ENCODE peak calls at places on chromosomes 13 and 19, in nine cellular contexts. A, R, W, C, N, K, G, S and O are unnamed samples.

GRCh38 chr19:16374436-16374835 is 49.8 kb downstream of the KLF2 start:
- DNase-seq in A (no peak), R (no peak), W (no peak), C (no peak), N (no peak), K (no peak), G (no peak), S (no peak), O (no peak)

GRCh38 chr19:2167896-2168618 is 4.3 kb downstream of the DOT1L start:
- DNase-seq in A (no peak), R (peak), W (peak), C (no peak), N (peak), K (peak), G (peak), S (peak), O (no peak)

GRCh38 chr19:6682607-6683128 is 12.7 kb upstream of the TNFSF14 start:
- DNase-seq in A (no peak), R (no peak), W (no peak), C (no peak), N (no peak), K (no peak), G (no peak), S (no peak), O (no peak)

GRCh38 chr19:35671818-35672217 is 5.5 kb downstream of the UPK1A start:
- DNase-seq in A (no peak), R (no peak), W (no peak), C (no peak), N (no peak), K (no peak), G (no peak), S (no peak), O (no peak)

GRCh38 chr19:18772620-18773587 is 18.2 kb downstream of the COMP start:
- DNase-seq in A (no peak), R (no peak), W (no peak), C (no peak), N (no peak), K (no peak), G (no peak), S (no peak), O (no peak)

GRCh38 chr13:110661256-110661655 is 44.7 kb downstream of the CARS2 start:
- DNase-seq in A (peak), R (no peak), W (no peak), C (no peak), N (no peak), K (no peak), G (no peak), S (no peak), O (no peak)

GRCh38 chr19:38401148-38401547 is 1.7 kb upstream of the FAM98C start:
- DNase-seq in A (no peak), R (no peak), W (no peak), C (no peak), N (no peak), K (no peak), G (no peak), S (no peak), O (no peak)

GRCh38 chr19:18985257-18985656 is 44.2 kb upstream of the HOMER3 start:
- DNase-seq in A (no peak), R (no peak), W (no peak), C (no peak), N (no peak), K (no peak), G (peak), S (no peak), O (no peak)

GRCh38 chr19:33195711-33196347 is 1.7 kb downstream of the LRP3 start:
- DNase-seq in A (no peak), R (no peak), W (no peak), C (no peak), N (no peak), K (no peak), G (peak), S (no peak), O (no peak)
- H3K4me3 ChIP-seq in A (peak), R (peak), W (peak), C (peak), N (peak), K (peak), G (peak), S (peak), O (no peak)

DNA sequence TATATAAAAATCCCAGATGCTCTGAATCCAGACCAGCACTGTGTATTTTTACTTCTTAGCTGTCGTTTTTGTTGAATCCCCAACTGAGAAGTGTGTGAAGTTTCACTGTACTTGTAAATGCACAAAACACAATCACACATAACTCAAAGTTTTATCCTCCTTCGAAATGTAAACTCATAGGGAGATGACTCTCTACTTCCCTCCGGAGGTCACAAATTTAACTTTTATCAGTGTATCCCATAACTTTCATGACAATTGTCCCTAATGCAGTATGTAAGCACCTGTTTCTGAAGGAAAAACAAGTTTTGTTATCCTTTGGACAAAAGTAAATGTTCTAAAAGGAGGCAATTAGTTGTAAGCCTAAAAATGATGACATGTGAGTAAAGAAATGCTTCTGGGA is 665.0 kb upstream of the SLITRK6 start:
- DNase-seq in A (no peak), R (no peak), W (no peak), C (no peak), N (no peak), K (no peak), G (no peak), S (no peak), O (no peak)
- TF ChIP-seq CTCF in A (peak), R (no peak), W (peak), C (no peak), N (no peak), K (peak), G (no peak), S (no peak), O (peak)

DNA sequence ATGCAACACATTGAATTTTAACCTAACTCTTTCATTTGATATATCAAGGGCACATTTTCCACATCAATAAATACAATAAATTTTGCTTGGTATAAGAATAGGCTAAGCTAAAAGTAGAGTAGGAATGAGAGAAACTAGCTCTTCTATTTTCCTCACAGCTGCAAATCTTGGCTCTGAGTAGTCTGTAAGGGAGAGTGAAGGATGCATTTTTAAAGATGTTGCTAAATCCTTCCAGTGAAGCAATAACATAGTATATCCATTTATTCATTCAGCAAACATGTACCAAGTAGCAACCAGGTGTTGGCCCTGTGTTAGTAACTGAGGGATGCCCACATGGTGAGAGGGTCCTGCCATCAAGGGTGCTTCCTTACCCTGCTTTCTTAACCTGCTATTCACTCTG is 799.9 kb downstream of the PCDH9 start:
- DNase-seq in A (no peak), R (no peak), W (no peak), C (no peak), N (no peak), K (no peak), G (no peak), S (no peak), O (no peak)
- H3K4me3 ChIP-seq in A (no peak), R (no peak), W (no peak), C (no peak), N (no peak), K (no peak), G (no peak), S (no peak), O (no peak)

GRCh38 chr19:28327905-28328304 is 885.0 kb downstream of the UQCRFS1 start:
- DNase-seq in A (no peak), R (no peak), W (no peak), C (no peak), N (no peak), K (no peak), G (no peak), S (no peak), O (no peak)
- TF ChIP-seq CTCF in A (no peak), R (no peak), W (no peak), C (no peak), N (no peak), K (no peak), G (no peak), S (no peak), O (no peak)

GRCh38 chr19:41564515-41565383 is 11.2 kb upstream of the CEACAM21 start:
- DNase-seq in A (no peak), R (no peak), W (peak), C (no peak), N (no peak), K (no peak), G (no peak), S (no peak), O (no peak)
- H3K4me3 ChIP-seq in A (no peak), R (no peak), W (peak), C (no peak), N (no peak), K (peak), G (no peak), S (peak), O (no peak)

DNA sequence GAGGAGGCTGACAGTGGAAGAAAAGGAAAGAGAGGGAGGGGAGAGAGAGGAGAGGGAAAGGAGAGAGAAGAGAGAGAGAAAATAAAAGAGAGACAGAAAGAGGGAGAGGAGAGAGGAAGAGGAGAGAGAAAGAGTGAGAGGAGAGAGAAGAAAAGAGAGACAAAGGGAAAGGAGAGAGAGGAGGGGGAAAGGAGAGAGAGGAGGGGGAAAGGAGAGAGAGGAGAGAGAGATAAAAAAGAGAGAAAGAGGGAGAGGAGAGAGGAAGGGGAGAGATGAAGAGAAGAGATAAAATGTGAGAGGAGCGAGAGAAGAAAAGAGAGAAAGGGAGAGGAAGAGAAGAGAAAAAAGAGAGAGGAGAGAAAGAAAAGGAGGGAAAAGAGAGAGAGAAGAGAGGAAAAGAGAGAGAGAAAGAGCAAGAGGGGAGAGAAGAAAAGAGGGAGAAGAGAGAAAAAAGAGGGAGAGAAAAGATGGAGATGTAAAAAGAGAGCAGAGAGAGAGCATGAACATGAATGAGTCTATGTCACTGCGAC is 262.2 kb upstream of the TSHZ3 start:
- DNase-seq in A (no peak), R (no peak), W (no peak), C (no peak), N (no peak), K (no peak), G (no peak), S (no peak), O (no peak)
- TF ChIP-seq CTCF in A (no peak), R (no peak), W (no peak), C (no peak), N (no peak), K (no peak), G (no peak), S (no peak), O (no peak)

GRCh38 chr19:821228-821975 is at the start of gene PLPPR3:
- DNase-seq in A (no peak), R (no peak), W (peak), C (no peak), N (no peak), K (no peak), G (no peak), S (no peak), O (no peak)
- H3K4me3 ChIP-seq in A (peak), R (peak), W (peak), C (peak), N (peak), K (peak), G (peak), S (peak), O (no peak)

GRCh38 chr13:99034333-99035085 is 56.6 kb upstream of the DOCK9 start:
- DNase-seq in A (no peak), R (no peak), W (no peak), C (no peak), N (no peak), K (no peak), G (no peak), S (no peak), O (peak)

GRCh38 chr13:99037756-99038155 is 59.9 kb upstream of the DOCK9 start:
- DNase-seq in A (no peak), R (no peak), W (no peak), C (no peak), N (no peak), K (no peak), G (no peak), S (no peak), O (no peak)

GRCh38 chr13:99031725-99032298 is 53.9 kb upstream of the DOCK9 start:
- DNase-seq in A (no peak), R (no peak), W (no peak), C (no peak), N (no peak), K (no peak), G (no peak), S (no peak), O (no peak)

GRCh38 chr13:99035715-99036114 is 57.9 kb upstream of the DOCK9 start:
- DNase-seq in A (no peak), R (no peak), W (no peak), C (no peak), N (no peak), K (no peak), G (no peak), S (no peak), O (no peak)

DNA sequence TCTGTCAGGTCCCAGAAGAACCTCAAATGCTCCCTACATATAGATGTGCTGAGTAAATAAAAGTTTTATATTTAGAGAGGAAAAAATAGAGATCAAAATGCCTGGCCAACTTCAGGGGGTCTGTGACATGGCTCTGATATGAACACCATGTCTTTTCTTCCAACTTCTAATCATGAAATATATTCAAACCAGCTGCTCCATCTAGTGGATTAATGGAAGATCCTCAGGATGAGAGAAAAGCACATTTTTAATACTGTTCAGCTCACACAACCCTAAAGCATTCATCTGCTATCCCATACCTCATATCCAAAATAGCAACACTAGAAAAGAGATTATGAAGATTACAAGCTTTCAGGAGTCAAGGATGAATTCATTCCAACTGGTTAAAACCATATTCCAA is 56.0 kb upstream of the DOCK9 start:
- DNase-seq in A (no peak), R (no peak), W (no peak), C (no peak), N (no peak), K (no peak), G (no peak), S (no peak), O (no peak)
- TF ChIP-seq CTCF in A (peak), R (peak), W (peak), C (peak), N (peak), K (peak), G (peak), S (no peak), O (peak)